ENCODE peak calls at places on chromosomes 1 and 21, in six cellular contexts. J, C, N, Q, S and Z are unnamed samples. For H3K4me1, the result is how much of the 10 kb centered on the place peaks cover.

GRCh38 chr1:229221106-229222019 is 49.5 kb upstream of the RAB4A start:
- DNase-seq in J (no peak), C (peak), N (no peak), Q (no peak), S (no peak), Z (peak)

GRCh38 chr1:233627823-233628222 is 13.9 kb downstream of the KCNK1 start:
- DNase-seq in J (no peak), C (peak), N (no peak), Q (no peak), S (no peak), Z (no peak)

GRCh38 chr1:245871881-245872280 is 635.2 kb downstream of the SMYD3 start:
- DNase-seq in J (no peak), C (no peak), N (no peak), Q (no peak), S (no peak), Z (no peak)

GRCh38 chr1:226100436-226101347 is 38.2 kb downstream of the H3-3A start:
- DNase-seq in J (peak), C (peak), N (no peak), Q (peak), S (no peak), Z (peak)

GRCh38 chr1:159214149-159214760 is 9.6 kb downstream of the ACKR1 start:
- DNase-seq in J (peak), C (peak), N (peak), Q (no peak), S (no peak), Z (no peak)

GRCh38 chr1:161952603-161953172 is 71.0 kb downstream of the OLFML2B start:
- DNase-seq in J (no peak), C (no peak), N (no peak), Q (no peak), S (no peak), Z (no peak)

GRCh38 chr1:92973203-92973907 is 12.1 kb upstream of the DIPK1A start:
- DNase-seq in J (no peak), C (no peak), N (no peak), Q (no peak), S (no peak), Z (no peak)

GRCh38 chr1:245969274-245969673 is 537.8 kb downstream of the SMYD3 start:
- DNase-seq in J (no peak), C (peak), N (no peak), Q (no peak), S (no peak), Z (no peak)

GRCh38 chr21:43311303-43311817 is 115.6 kb downstream of the SIK1 start:
- DNase-seq in J (no peak), C (no peak), N (no peak), Q (no peak), S (no peak), Z (peak)

GRCh38 chr1:235264327-235264726 is 63.7 kb downstream of the ARID4B start:
- DNase-seq in J (no peak), C (no peak), N (no peak), Q (no peak), S (no peak), Z (no peak)

GRCh38 chr1:7539772-7540175 is 231.3 kb upstream of the VAMP3 start:
- DNase-seq in J (peak), C (peak), N (peak), Q (no peak), S (no peak), Z (peak)

GRCh38 chr1:119086830-119087229 is 53.6 kb downstream of the WARS2 start:
- DNase-seq in J (no peak), C (no peak), N (no peak), Q (no peak), S (no peak), Z (no peak)

GRCh38 chr1:15027515-15027948 is 126.0 kb upstream of the TMEM51 start:
- DNase-seq in J (peak), C (peak), N (peak), Q (peak), S (peak), Z (peak)

GRCh38 chr1:231929311-231929710 is 302.7 kb downstream of the DISC1 start:
- DNase-seq in J (peak), C (no peak), N (no peak), Q (no peak), S (no peak), Z (no peak)

GRCh38 chr1:225097175-225097574 is 167.7 kb downstream of the DNAH14 start:
- DNase-seq in J (no peak), C (no peak), N (no peak), Q (no peak), S (no peak), Z (no peak)

GRCh38 chr1:43269627-43270375 is at the start of gene TMEM125:
- DNase-seq in J (no peak), C (peak), N (no peak), Q (no peak), S (no peak), Z (peak)

GRCh38 chr1:23013657-23014056 is 2.0 kb downstream of the TEX46 start:
- DNase-seq in J (peak), C (peak), N (no peak), Q (no peak), S (no peak), Z (no peak)

GRCh38 chr1:101039245-101039644 is 13.7 kb upstream of the DPH5 start:
- DNase-seq in J (no peak), C (no peak), N (no peak), Q (no peak), S (no peak), Z (no peak)

DNA sequence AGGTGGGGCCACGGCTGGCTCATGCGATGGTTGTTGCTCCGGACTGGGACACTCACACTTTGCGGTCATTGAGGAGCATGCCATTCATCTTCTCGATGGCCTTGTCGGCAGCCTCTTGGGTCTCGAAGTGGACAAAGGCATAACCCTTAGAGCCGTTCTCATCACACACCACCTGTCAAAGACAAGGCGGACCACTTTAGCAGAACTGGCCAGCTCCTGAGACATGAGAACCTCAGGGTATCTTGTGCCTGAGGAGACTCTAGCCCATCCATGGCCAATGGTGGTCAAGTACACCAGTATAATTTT is 5.5 kb downstream of the PABPC4 start:
- DNase-seq in J (no peak), C (no peak), N (no peak), Q (no peak), S (no peak), Z (no peak)
- TF ChIP-seq CTCF in J (no peak), C (no peak), N (no peak), Q (no peak), S (no peak), Z (no peak)

DNA sequence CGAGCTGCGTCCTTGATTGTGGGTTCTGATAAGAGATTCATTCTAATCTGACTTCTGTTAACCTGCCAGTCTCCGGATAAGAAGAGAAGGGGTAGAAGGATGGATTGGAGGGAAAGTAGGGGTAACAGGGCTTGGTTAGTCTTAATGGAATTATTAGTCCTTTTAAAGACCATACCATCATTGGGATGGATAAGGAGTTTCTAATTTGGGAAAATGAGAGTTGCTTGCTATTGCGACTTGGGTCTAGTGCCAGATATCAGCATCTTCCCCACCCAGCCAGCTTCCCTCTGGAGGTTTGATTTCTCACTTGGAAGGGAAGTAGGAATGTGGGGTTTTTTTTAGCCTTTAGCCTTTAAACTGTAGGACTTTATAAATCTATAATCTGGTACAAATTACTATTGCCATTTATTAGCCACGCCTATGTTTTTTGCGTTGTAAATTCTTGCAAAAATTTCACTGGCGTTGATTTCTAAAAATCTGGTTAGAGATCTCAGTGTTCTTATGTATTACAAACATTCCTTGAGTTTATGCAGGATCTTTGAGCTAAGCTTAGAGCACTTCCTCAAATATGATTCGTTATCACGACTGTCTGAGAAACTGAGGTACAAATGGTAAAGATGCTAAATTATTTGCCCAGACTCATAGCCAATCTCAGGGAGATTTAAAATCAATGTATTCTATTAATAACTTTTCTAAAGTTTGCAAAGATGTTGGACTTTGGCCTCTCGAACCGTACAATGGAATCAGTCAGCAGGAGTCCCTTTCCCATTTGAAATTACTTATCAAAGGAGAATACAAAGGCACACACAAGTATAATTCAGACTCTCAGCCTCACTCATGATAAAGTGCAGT is 1.3 kb downstream of the FAM20B start:
- DNase-seq in J (no peak), C (no peak), N (no peak), Q (no peak), S (no peak), Z (peak)
- H3K4me1 ChIP-seq in J (under half), C (under half), N (under half), Q (half or more), S (under half), Z (under half)

DNA sequence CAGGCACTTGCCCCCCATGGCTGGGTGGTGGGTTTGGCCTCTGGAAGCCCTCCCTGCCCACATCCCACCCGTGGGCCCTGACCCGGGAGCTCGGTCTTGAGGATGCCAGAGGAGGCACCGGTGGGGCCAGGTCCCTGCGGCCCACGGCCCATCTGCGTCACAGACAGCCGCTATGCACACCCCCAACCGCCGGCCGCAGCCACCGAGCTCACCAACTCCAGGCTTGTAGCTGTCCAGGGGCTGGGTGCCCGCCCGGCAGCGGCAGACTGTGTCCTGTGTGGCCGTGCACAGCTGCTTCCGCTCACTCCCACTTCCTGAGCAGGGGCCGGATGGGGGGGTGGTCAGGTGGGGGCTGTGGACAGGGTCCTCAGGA is 1.2 kb downstream of the TNFRSF4 start:
- DNase-seq in J (no peak), C (no peak), N (no peak), Q (peak), S (no peak), Z (no peak)
- H3K4me3 ChIP-seq in J (no peak), C (no peak), N (no peak), Q (peak), S (no peak), Z (no peak)

GRCh38 chr1:1507305-1507704 is 4.7 kb upstream of the ATAD3A start:
- DNase-seq in J (no peak), C (no peak), N (no peak), Q (no peak), S (no peak), Z (no peak)

GRCh38 chr1:1510912-1511532 is 940 bp upstream of the ATAD3A start:
- DNase-seq in J (peak), C (peak), N (peak), Q (no peak), S (no peak), Z (no peak)

GRCh38 chr1:1511533-1512285 is at the start of gene ATAD3A:
- DNase-seq in J (peak), C (peak), N (peak), Q (peak), S (peak), Z (peak)
- TF ChIP-seq CTCF in J (no peak), C (no peak), N (no peak), Q (no peak), S (no peak), Z (no peak)